ENCODE peak calls at places on chromosomes 2 and 18, in six cellular contexts. T, E, B, F, I and V are unnamed samples. For H3K9me3, the result is how much of the 10 kb centered on the place peaks cover.

GRCh38 chr2:43084699-43085091 is 141.7 kb downstream of the ZFP36L2 start:
- DNase-seq in I (no peak), F (peak), B (peak), E (no peak), T (peak), V (no peak)

GRCh38 chr2:172046866-172047265 is 38.4 kb upstream of the DLX1 start:
- DNase-seq in T (no peak), I (no peak), E (no peak), F (no peak), B (no peak), V (no peak)

GRCh38 chr2:67891642-67892041 is 171.2 kb downstream of the C1D start:
- DNase-seq in B (no peak), T (no peak), E (no peak), I (no peak), F (no peak), V (no peak)

GRCh38 chr2:183530333-183530901 is 406.2 kb downstream of the NUP35 start:
- DNase-seq in I (no peak), T (no peak), E (no peak), F (no peak), B (no peak), V (no peak)

GRCh38 chr2:209340522-209340921 is 83.3 kb upstream of the MAP2 start:
- DNase-seq in T (no peak), F (no peak), E (no peak), I (no peak), B (no peak), V (no peak)

GRCh38 chr18:61635901-61636528 is 256.8 kb downstream of the RNF152 start:
- DNase-seq in B (peak), F (peak), I (peak), E (peak), T (peak), V (no peak)

GRCh38 chr18:2123077-2123476 is 448.2 kb downstream of the METTL4 start:
- DNase-seq in E (no peak), I (no peak), F (no peak), T (no peak), B (no peak), V (no peak)

GRCh38 chr18:35389095-35389618 is 12.0 kb upstream of the ZNF396 start:
- DNase-seq in F (peak), B (no peak), T (no peak), I (no peak), E (no peak), V (no peak)

GRCh38 chr2:13876491-13877037 is 756.0 kb upstream of the LRATD1 start:
- DNase-seq in B (no peak), E (no peak), F (no peak), T (no peak), I (no peak), V (no peak)

GRCh38 chr2:25381502-25381901 is 39.8 kb upstream of the DNMT3A start:
- DNase-seq in I (no peak), T (no peak), F (no peak), E (no peak), B (peak), V (no peak)

GRCh38 chr2:174581543-174581942 is 16.1 kb downstream of the WIPF1 start:
- DNase-seq in F (no peak), E (no peak), I (no peak), T (no peak), B (no peak), V (no peak)

GRCh38 chr2:47076586-47077441 is 78.3 kb downstream of the STPG4 start:
- DNase-seq in E (no peak), B (peak), F (no peak), I (no peak), T (no peak), V (no peak)

GRCh38 chr2:172404824-172405223 is 22.6 kb upstream of the ITGA6 start:
- DNase-seq in B (no peak), E (no peak), F (no peak), I (no peak), T (no peak), V (no peak)

GRCh38 chr18:21363411-21363810 is 121.4 kb downstream of the GREB1L start:
- DNase-seq in B (no peak), T (no peak), F (no peak), I (no peak), E (no peak), V (no peak)

GRCh38 chr2:72607189-72607588 is 218.6 kb downstream of the EXOC6B start:
- DNase-seq in B (no peak), E (no peak), T (no peak), I (no peak), F (no peak), V (no peak)

GRCh38 chr2:68809324-68810240 is 61.6 kb downstream of the BMP10 start:
- DNase-seq in I (no peak), B (no peak), E (no peak), T (no peak), F (no peak), V (no peak)

GRCh38 chr2:146990311-146990781 is 854.5 kb upstream of the ACVR2A start:
- DNase-seq in F (no peak), E (no peak), I (no peak), T (no peak), B (no peak), V (no peak)

GRCh38 chr2:55025627-55026026 is 24.6 kb downstream of the RTN4 start:
- DNase-seq in T (no peak), F (no peak), B (no peak), E (no peak), I (no peak), V (no peak)

GRCh38 chr2:14148186-14148585 is 484.3 kb upstream of the LRATD1 start:
- DNase-seq in B (no peak), T (no peak), I (no peak), E (no peak), F (no peak), V (no peak)

GRCh38 chr2:112121682-112122254 is 16.4 kb upstream of the FBLN7 start:
- DNase-seq in T (peak), E (no peak), B (no peak), I (peak), F (no peak), V (no peak)

GRCh38 chr18:63058521-63058920 is 261.0 kb downstream of the BCL2 start:
- DNase-seq in F (no peak), I (no peak), T (no peak), B (no peak), E (no peak), V (no peak)

GRCh38 chr2:41723531-41723930 is 324.3 kb upstream of the PKDCC start:
- DNase-seq in F (no peak), E (no peak), I (no peak), T (no peak), B (no peak), V (no peak)

DNA sequence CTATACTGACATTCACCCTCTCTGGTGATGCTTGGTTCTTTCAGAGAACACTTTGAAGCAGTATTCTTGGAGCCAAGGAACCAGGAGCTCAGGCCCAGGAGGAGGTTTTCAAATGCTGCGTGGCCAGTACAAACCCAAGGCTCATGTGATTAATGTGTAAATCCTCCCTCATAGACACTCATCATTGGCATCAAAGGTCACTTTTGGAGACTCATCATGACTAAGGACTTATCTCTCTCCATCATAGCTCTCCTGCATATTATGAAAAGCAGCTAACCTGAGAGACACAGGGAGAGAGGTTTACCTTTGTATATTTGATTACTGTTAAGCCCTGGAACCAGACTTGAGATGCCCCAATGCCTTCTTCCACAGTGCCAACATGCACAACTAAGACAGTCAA is 115.3 kb upstream of the SRD5A2 start:
- DNase-seq in E (no peak), F (no peak), T (no peak), B (no peak), I (no peak), V (no peak)
- H3K9me3 ChIP-seq in E (half or more), F (half or more), T (under half), B (half or more), I (under half), V (under half)

GRCh38 chr2:48254839-48255238 is 275.1 kb upstream of the STON1 start:
- DNase-seq in T (no peak), B (no peak), F (no peak), I (no peak), E (no peak), V (no peak)
- H3K9me3 ChIP-seq in T (under half), B (under half), F (under half), I (under half), E (under half), V (under half)

DNA sequence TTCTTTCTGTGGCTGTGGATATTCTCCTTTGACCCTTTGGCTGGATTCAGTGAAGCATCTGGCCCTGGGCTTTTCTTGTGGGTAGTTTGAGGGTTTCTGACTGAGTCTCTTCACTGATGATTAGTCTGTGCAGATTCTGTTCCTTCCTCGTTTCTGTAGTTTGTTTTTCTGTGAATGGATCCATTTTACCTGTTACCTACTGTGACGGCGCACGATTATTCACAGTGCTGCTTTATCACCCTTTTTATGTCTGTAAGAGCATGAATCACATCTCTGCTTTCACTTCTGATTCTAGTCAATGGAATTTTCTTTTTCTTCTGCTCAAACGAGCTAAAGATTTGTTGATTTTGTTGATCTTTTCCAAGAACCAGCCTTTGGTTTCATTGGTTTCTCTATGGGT is 60.8 kb downstream of the SLC66A2 start:
- DNase-seq in B (no peak), T (no peak), I (no peak), F (no peak), E (no peak), V (no peak)
- H3K9me3 ChIP-seq in B (under half), T (under half), I (under half), F (half or more), E (under half), V (under half)

GRCh38 chr2:22829806-22830205 is 555.2 kb upstream of the KLHL29 start:
- DNase-seq in E (no peak), I (no peak), T (no peak), B (no peak), F (no peak), V (no peak)
- H3K9me3 ChIP-seq in E (under half), I (under half), T (under half), B (under half), F (under half), V (under half)

DNA sequence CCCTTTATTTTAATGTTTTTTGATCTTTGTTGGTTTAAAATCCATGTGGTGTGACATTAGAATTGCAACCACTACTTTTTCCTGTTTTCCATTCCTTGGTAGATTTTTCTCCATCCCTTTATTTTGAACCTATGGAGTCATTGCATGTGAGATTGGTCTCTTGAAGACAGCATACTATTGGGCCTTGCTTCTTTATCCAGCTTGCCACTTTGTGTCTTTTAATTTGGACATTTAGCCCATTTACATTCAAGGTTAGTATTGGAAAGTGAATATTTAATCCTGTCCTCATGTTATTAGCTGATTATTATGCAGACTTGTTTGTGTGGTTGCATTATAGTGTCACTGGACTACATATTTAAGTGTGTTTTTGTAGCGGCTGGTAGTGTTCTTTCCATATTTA is 782.9 kb downstream of the SLC4A3 start:
- DNase-seq in F (no peak), T (no peak), B (no peak), I (no peak), E (no peak), V (no peak)
- H3K9me3 ChIP-seq in F (under half), T (under half), B (under half), I (under half), E (under half), V (under half)

GRCh38 chr18:78129260-78129659 is 850.4 kb upstream of the SALL3 start:
- DNase-seq in T (no peak), I (no peak), F (no peak), B (no peak), E (no peak), V (no peak)

GRCh38 chr18:78127041-78127440 is 852.6 kb upstream of the SALL3 start:
- DNase-seq in E (no peak), I (no peak), T (no peak), F (no peak), B (no peak), V (no peak)

GRCh38 chr18:78133729-78134128 is 845.9 kb upstream of the SALL3 start:
- DNase-seq in E (no peak), T (no peak), B (no peak), I (no peak), F (no peak), V (no peak)

GRCh38 chr18:78128004-78128403 is 851.6 kb upstream of the SALL3 start:
- DNase-seq in E (no peak), F (no peak), I (no peak), T (no peak), B (no peak), V (no peak)

DNA sequence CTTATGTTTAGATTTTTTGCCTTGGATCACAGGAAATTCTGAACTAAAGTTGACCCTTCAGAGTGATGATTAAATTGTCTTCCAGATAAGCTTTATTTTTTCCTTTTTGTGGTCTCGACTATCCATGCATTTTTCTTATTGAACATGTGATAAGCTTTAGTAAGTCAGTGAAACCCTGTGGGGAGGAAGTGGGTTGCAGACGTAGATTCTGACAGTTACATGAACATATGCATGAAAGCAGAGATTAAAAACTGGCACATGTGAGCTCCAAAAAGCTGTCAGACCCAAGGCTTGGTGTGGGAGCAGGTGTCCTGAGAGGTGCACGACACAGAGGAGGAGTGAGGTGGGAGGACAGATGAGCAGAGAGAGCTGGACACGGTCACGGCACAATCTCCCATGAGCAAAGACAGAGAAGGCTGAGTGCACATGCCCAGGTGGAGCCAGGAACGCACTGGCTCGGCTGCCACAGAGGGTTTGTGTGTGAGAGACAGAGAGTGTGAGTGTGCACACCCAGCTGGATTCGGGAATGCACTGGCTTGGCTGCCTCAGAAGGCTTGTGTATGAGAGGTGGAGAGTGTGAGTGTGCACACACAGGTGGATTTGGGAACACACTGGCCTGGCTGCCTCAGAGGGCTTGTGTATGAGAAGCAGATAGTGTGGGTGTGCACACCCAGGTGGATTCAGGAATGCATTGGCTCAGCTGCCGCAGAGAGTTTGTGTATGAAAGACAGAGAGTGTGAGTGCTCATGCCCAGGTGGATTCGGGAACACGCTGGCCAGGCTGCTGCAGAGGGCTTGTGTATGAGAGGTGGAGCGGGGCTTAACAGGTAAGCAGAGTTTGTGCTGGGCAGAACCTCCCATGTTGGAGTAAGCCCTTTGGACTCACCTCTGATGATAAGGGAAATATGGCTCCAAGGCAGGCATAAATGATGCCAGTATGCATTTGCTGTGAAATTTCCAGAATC is 849.1 kb upstream of the SALL3 start:
- DNase-seq in B (no peak), F (no peak), I (no peak), E (no peak), T (no peak), V (no peak)
- H3K9me3 ChIP-seq in B (under half), F (under half), I (under half), E (under half), T (under half), V (under half)

GRCh38 chr2:182435754-182436153 is 8.9 kb upstream of the PDE1A start:
- DNase-seq in B (no peak), I (no peak), E (no peak), F (no peak), T (no peak), V (no peak)

GRCh38 chr2:182432051-182432450 is 5.2 kb upstream of the PDE1A start:
- DNase-seq in T (no peak), E (no peak), B (no peak), I (no peak), F (no peak), V (no peak)

DNA sequence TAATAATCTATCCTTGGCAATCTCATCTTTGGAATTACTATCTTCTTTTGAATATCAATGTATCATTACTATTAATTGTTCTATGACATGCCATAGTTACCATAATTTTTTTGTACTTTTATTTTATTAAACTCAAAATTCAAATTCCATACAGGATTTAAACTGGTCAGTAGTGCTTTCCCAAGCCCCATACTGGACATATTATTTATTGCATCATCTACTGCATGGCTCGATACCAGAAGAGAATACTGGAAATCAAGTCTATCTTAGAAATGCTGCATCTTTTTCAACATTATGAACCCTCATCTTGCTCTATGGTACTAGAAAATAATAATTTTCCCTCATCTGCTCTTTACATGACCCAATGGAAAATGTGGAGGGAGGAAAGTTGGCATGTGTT is 9.4 kb upstream of the PDE1A start:
- DNase-seq in F (no peak), E (no peak), I (no peak), B (no peak), T (no peak), V (no peak)
- H3K9me3 ChIP-seq in F (under half), E (under half), I (under half), B (under half), T (under half), V (under half)

GRCh38 chr2:123245156-123245555 is 779.9 kb upstream of the CNTNAP5 start:
- DNase-seq in E (no peak), F (no peak), I (no peak), B (no peak), T (no peak), V (no peak)
- H3K9me3 ChIP-seq in E (under half), F (under half), I (under half), B (under half), T (under half), V (under half)